ENCODE peak calls at places on chromosomes 3 and 15, in six cellular contexts. One of them, this sample, is unnamed.

GRCh38 chr3:10549617-10550228 is 44.3 kb upstream of the ATP2B2 start:
- DNase-seq in A549: no peak
- DNase-seq in GM12878: no peak
- DNase-seq in HCT116: no peak
- DNase-seq in K562: no peak
- DNase-seq in WTC11: no peak
- DNase-seq in this sample: peak

GRCh38 chr3:148789156-148789555 is 38.5 kb upstream of the CPB1 start:
- DNase-seq in WTC11: no peak
- DNase-seq in A549: no peak
- DNase-seq in K562: no peak
- DNase-seq in HCT116: no peak
- DNase-seq in GM12878: no peak
- DNase-seq in this sample: no peak

GRCh38 chr3:152380048-152380447 is 111.3 kb downstream of the MBNL1 start:
- DNase-seq in GM12878: no peak
- DNase-seq in HCT116: no peak
- DNase-seq in A549: no peak
- DNase-seq in WTC11: no peak
- DNase-seq in K562: no peak
- DNase-seq in this sample: no peak

GRCh38 chr3:24351779-24352469 is 142.7 kb downstream of the THRB start:
- DNase-seq in HCT116: no peak
- DNase-seq in WTC11: no peak
- DNase-seq in A549: no peak
- DNase-seq in GM12878: no peak
- DNase-seq in K562: peak
- DNase-seq in this sample: no peak

GRCh38 chr3:39262842-39263241 is 17.0 kb downstream of the CX3CR1 start:
- DNase-seq in GM12878: no peak
- DNase-seq in A549: no peak
- DNase-seq in WTC11: no peak
- DNase-seq in K562: no peak
- DNase-seq in HCT116: no peak
- DNase-seq in this sample: no peak

GRCh38 chr3:10394491-10395025 is 73.6 kb upstream of the SEC13 start:
- DNase-seq in K562: no peak
- DNase-seq in A549: no peak
- DNase-seq in HCT116: no peak
- DNase-seq in WTC11: no peak
- DNase-seq in GM12878: no peak
- DNase-seq in this sample: no peak

GRCh38 chr3:79175870-79176269 is 591.9 kb downstream of the ROBO1 start:
- DNase-seq in WTC11: no peak
- DNase-seq in HCT116: no peak
- DNase-seq in A549: no peak
- DNase-seq in K562: no peak
- DNase-seq in GM12878: no peak
- DNase-seq in this sample: peak

GRCh38 chr3:194265505-194265892 is 85.6 kb downstream of the CPN2 start:
- DNase-seq in GM12878: no peak
- DNase-seq in WTC11: no peak
- DNase-seq in HCT116: no peak
- DNase-seq in A549: no peak
- DNase-seq in K562: no peak
- DNase-seq in this sample: no peak

GRCh38 chr3:182027366-182027765 is 315.6 kb downstream of the SOX2 start:
- DNase-seq in WTC11: no peak
- DNase-seq in HCT116: no peak
- DNase-seq in K562: no peak
- DNase-seq in GM12878: no peak
- DNase-seq in A549: no peak
- DNase-seq in this sample: no peak

GRCh38 chr15:91135201-91136130 is 35.4 kb downstream of the SV2B start:
- DNase-seq in GM12878: peak
- DNase-seq in A549: no peak
- DNase-seq in HCT116: no peak
- DNase-seq in K562: no peak
- DNase-seq in WTC11: no peak
- DNase-seq in this sample: no peak

GRCh38 chr15:29822685-29823459 is 604 bp upstream of the TJP1 start:
- DNase-seq in WTC11: peak
- DNase-seq in A549: peak
- DNase-seq in K562: no peak
- DNase-seq in HCT116: peak
- DNase-seq in GM12878: no peak
- DNase-seq in this sample: no peak

GRCh38 chr15:84595660-84596059 is 5.1 kb upstream of the ZSCAN2 start:
- DNase-seq in GM12878: no peak
- DNase-seq in K562: no peak
- DNase-seq in A549: no peak
- DNase-seq in HCT116: no peak
- DNase-seq in WTC11: no peak
- DNase-seq in this sample: peak

GRCh38 chr3:171354049-171354705 is 106.0 kb downstream of the TNIK start:
- DNase-seq in A549: no peak
- DNase-seq in GM12878: no peak
- DNase-seq in HCT116: peak
- DNase-seq in K562: no peak
- DNase-seq in WTC11: no peak
- DNase-seq in this sample: no peak

GRCh38 chr15:99963096-99963825 is 230.0 kb upstream of the LYSMD4 start:
- DNase-seq in WTC11: no peak
- DNase-seq in A549: no peak
- DNase-seq in HCT116: no peak
- DNase-seq in GM12878: no peak
- DNase-seq in K562: no peak
- DNase-seq in this sample: no peak

GRCh38 chr3:170780955-170781354 is 89.0 kb downstream of the RPL22L1 start:
- DNase-seq in WTC11: no peak
- DNase-seq in A549: no peak
- DNase-seq in GM12878: no peak
- DNase-seq in K562: no peak
- DNase-seq in HCT116: no peak
- DNase-seq in this sample: no peak

GRCh38 chr15:86961669-86962068 is 882.0 kb downstream of the AGBL1 start:
- DNase-seq in A549: no peak
- DNase-seq in GM12878: no peak
- DNase-seq in HCT116: no peak
- DNase-seq in WTC11: no peak
- DNase-seq in K562: no peak
- DNase-seq in this sample: no peak

GRCh38 chr3:10944866-10945265 is 47.7 kb upstream of the SLC6A1 start:
- DNase-seq in WTC11: no peak
- DNase-seq in K562: no peak
- DNase-seq in HCT116: no peak
- DNase-seq in GM12878: no peak
- DNase-seq in A549: no peak
- DNase-seq in this sample: no peak

GRCh38 chr15:76432604-76433003 is 96.0 kb downstream of the ISL2 start:
- DNase-seq in K562: no peak
- DNase-seq in HCT116: no peak
- DNase-seq in WTC11: no peak
- DNase-seq in GM12878: no peak
- DNase-seq in A549: no peak
- DNase-seq in this sample: no peak

GRCh38 chr3:36540898-36541518 is 160.7 kb downstream of the STAC start:
- DNase-seq in GM12878: no peak
- DNase-seq in HCT116: peak
- DNase-seq in A549: peak
- DNase-seq in K562: no peak
- DNase-seq in WTC11: peak
- DNase-seq in this sample: peak

GRCh38 chr3:32066686-32067085 is 39.7 kb upstream of the GPD1L start:
- DNase-seq in GM12878: no peak
- DNase-seq in A549: no peak
- DNase-seq in WTC11: no peak
- DNase-seq in K562: no peak
- DNase-seq in HCT116: no peak
- DNase-seq in this sample: no peak

GRCh38 chr3:43659250-43659880 is 31.4 kb upstream of the ABHD5 start:
- DNase-seq in K562: peak
- DNase-seq in A549: no peak
- DNase-seq in HCT116: no peak
- DNase-seq in GM12878: no peak
- DNase-seq in WTC11: no peak
- DNase-seq in this sample: no peak

GRCh38 chr3:183160616-183161015 is 1.9 kb downstream of the LAMP3 start:
- DNase-seq in WTC11: no peak
- DNase-seq in HCT116: no peak
- DNase-seq in GM12878: no peak
- DNase-seq in K562: no peak
- DNase-seq in A549: no peak
- DNase-seq in this sample: no peak

GRCh38 chr3:16055606-16056209 is 118.8 kb upstream of the GALNT15 start:
- DNase-seq in GM12878: no peak
- DNase-seq in WTC11: no peak
- DNase-seq in A549: no peak
- DNase-seq in K562: no peak
- DNase-seq in HCT116: no peak
- DNase-seq in this sample: no peak

GRCh38 chr3:159418571-159419526 is 569.8 kb upstream of the IL12A start:
- DNase-seq in HCT116: peak
- DNase-seq in K562: no peak
- DNase-seq in WTC11: no peak
- DNase-seq in GM12878: no peak
- DNase-seq in A549: peak
- DNase-seq in this sample: no peak

GRCh38 chr15:80977627-80978036 is 12.0 kb downstream of the MESD start:
- DNase-seq in K562: peak
- DNase-seq in GM12878: no peak
- DNase-seq in HCT116: no peak
- DNase-seq in WTC11: peak
- DNase-seq in A549: peak
- DNase-seq in this sample: peak

GRCh38 chr3:6878731-6879130 is 17.8 kb downstream of the GRM7 start:
- DNase-seq in GM12878: no peak
- DNase-seq in K562: no peak
- DNase-seq in HCT116: no peak
- DNase-seq in A549: no peak
- DNase-seq in WTC11: no peak
- DNase-seq in this sample: no peak

GRCh38 chr15:61057376-61057775 is 171.7 kb downstream of the RORA start:
- DNase-seq in K562: no peak
- DNase-seq in A549: no peak
- DNase-seq in HCT116: no peak
- DNase-seq in WTC11: no peak
- DNase-seq in GM12878: no peak
- DNase-seq in this sample: no peak

GRCh38 chr3:127419140-127419539 is 131.3 kb upstream of the PRR20G start:
- DNase-seq in K562: no peak
- DNase-seq in HCT116: no peak
- DNase-seq in WTC11: no peak
- DNase-seq in GM12878: no peak
- DNase-seq in A549: no peak
- DNase-seq in this sample: no peak

GRCh38 chr3:50205719-50206276 is 727 bp downstream of the SLC38A3 start:
- DNase-seq in HCT116: peak
- DNase-seq in K562: peak
- DNase-seq in WTC11: peak
- DNase-seq in A549: no peak
- DNase-seq in GM12878: no peak
- DNase-seq in this sample: peak

GRCh38 chr3:194250104-194251002 is 100.8 kb downstream of the CPN2 start:
- DNase-seq in GM12878: no peak
- DNase-seq in A549: no peak
- DNase-seq in HCT116: no peak
- DNase-seq in WTC11: no peak
- DNase-seq in K562: no peak
- DNase-seq in this sample: no peak

GRCh38 chr3:147943265-147943945 is 534.2 kb downstream of the ZIC1 start:
- DNase-seq in GM12878: no peak
- DNase-seq in WTC11: no peak
- DNase-seq in HCT116: peak
- DNase-seq in A549: peak
- DNase-seq in K562: no peak
- DNase-seq in this sample: no peak

GRCh38 chr3:124938896-124939295 is 4.3 kb upstream of the MUC13 start:
- DNase-seq in K562: no peak
- DNase-seq in A549: no peak
- DNase-seq in HCT116: no peak
- DNase-seq in GM12878: no peak
- DNase-seq in WTC11: no peak
- DNase-seq in this sample: no peak
- TF ChIP-seq CTCF in K562: no peak
- TF ChIP-seq CTCF in A549: no peak
- TF ChIP-seq CTCF in HCT116: no peak
- TF ChIP-seq CTCF in GM12878: no peak
- TF ChIP-seq CTCF in WTC11: no peak
- TF ChIP-seq CTCF in this sample: no peak

DNA sequence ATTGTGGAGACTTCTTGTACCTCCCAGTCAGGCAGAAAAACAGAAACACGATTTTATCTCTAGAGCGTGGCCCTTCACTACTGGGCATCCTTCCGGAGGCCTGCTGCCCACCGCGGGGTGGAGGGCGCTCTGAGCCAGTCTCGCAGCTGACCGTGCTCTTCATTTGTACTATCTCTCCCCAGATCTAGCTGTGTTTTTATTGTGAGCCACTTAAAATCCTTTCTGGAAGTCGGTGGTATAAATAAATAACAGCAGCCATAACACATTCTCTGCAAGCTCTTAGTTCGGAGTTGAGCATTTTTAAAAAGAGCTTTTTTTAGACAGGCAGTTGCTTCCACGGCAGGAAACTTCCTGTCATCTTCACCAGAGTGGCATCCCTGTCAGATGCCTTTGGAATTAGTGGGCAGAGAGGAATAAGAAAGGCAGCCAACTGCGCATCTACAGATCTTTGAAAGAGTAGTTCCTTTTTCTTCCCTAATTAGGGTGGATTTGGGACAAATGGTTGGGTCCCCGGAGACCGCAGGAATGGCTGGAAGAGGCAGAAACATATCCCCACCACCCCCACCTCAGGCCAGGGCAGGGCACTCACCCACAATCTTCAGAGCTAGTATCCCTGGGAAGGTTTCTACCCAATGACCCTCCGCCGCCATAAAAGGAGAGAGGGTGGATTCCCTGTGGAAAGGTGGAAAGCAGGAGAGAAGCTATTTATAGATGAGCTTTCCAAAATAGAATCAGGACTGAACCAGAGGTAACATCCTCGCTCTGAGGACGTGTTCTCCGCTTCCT is 91.1 kb downstream of the TOP2B start:
- DNase-seq in GM12878: no peak
- DNase-seq in A549: no peak
- DNase-seq in K562: no peak
- DNase-seq in HCT116: no peak
- DNase-seq in WTC11: no peak
- DNase-seq in this sample: no peak
- TF ChIP-seq MAX in GM12878: no peak
- TF ChIP-seq MAX in A549: no peak
- TF ChIP-seq MAX in K562: no peak
- TF ChIP-seq MAX in HCT116: no peak
- TF ChIP-seq MAX in WTC11: no peak
- TF ChIP-seq MAX in this sample: no peak

GRCh38 chr15:40567111-40567510 is 2.0 kb upstream of the RPUSD2 start:
- DNase-seq in A549: peak
- DNase-seq in HCT116: peak
- DNase-seq in GM12878: no peak
- DNase-seq in WTC11: peak
- DNase-seq in K562: no peak
- DNase-seq in this sample: peak
- TF ChIP-seq CTCF in A549: peak
- TF ChIP-seq CTCF in HCT116: peak
- TF ChIP-seq CTCF in GM12878: peak
- TF ChIP-seq CTCF in WTC11: no peak
- TF ChIP-seq CTCF in K562: peak
- TF ChIP-seq CTCF in this sample: peak

GRCh38 chr3:185254799-185255198 is 950 bp upstream of the EHHADH start:
- DNase-seq in HCT116: no peak
- DNase-seq in K562: no peak
- DNase-seq in GM12878: no peak
- DNase-seq in A549: no peak
- DNase-seq in WTC11: no peak
- DNase-seq in this sample: no peak
- TF ChIP-seq MAX in HCT116: no peak
- TF ChIP-seq MAX in K562: no peak
- TF ChIP-seq MAX in GM12878: no peak
- TF ChIP-seq MAX in A549: no peak
- TF ChIP-seq MAX in WTC11: no peak
- TF ChIP-seq MAX in this sample: no peak